ENCODE peak calls at places on chromosomes 3 and 15, in ten cellular contexts. W is naive thymus-derived CD4-positive, alpha-beta T cell; T is kidney tubule cell; F is ovary; A is NCI-H446 treated with DMSO at 0.1 percent for 48 hours; K is dorsolateral prefrontal cortex; S is activated T-cell treated with anti-CD3 and anti-CD28 coated beads, Interleukin-2, amount 50 U/mL, for 72 hours; O is pons; B is stimulated activated naive CD4-positive, alpha-beta T cell; N is amygdala. D is an unnamed sample.

GRCh38 chr3:139110072-139110830 is 65.6 kb upstream of the PRR23C start:
- DNase-seq in W (no peak), T (no peak), F (no peak), A (peak), K (no peak), S (no peak), O (peak), B (no peak), N (no peak), D (no peak)

GRCh38 chr3:99789322-99789721 is 28.3 kb upstream of the CMSS1 start:
- DNase-seq in W (no peak), T (peak), F (no peak), A (no peak), K (peak), S (peak), O (peak), B (no peak), N (no peak), D (peak)

GRCh38 chr3:142976621-142977398 is 13.3 kb upstream of the PAQR9 start:
- DNase-seq in W (no peak), T (peak), F (peak), A (peak), K (peak), S (no peak), O (peak), B (no peak), N (no peak), D (peak)

GRCh38 chr3:120147072-120147871 is 53.0 kb upstream of the GSK3B start:
- DNase-seq in W (peak), T (no peak), F (no peak), A (no peak), K (no peak), S (peak), O (peak), B (peak), N (no peak), D (no peak)

GRCh38 chr3:100911956-100912355 is 81.3 kb downstream of the ABI3BP start:
- DNase-seq in W (no peak), T (no peak), F (no peak), A (no peak), K (no peak), S (no peak), O (no peak), B (no peak), N (no peak), D (no peak)

GRCh38 chr3:61381745-61382392 is 130.6 kb upstream of the FHIT start:
- DNase-seq in W (peak), T (peak), F (no peak), A (no peak), K (no peak), S (peak), O (peak), B (no peak), N (no peak), D (peak)

GRCh38 chr15:90836296-90836871 is 32.0 kb upstream of the FURIN start:
- DNase-seq in W (no peak), T (no peak), F (no peak), A (no peak), K (no peak), S (no peak), O (no peak), B (no peak), N (no peak), D (no peak)

GRCh38 chr3:171874251-171874679 is 31.1 kb downstream of the TMEM212 start:
- DNase-seq in W (no peak), T (peak), F (no peak), A (no peak), K (no peak), S (no peak), O (no peak), B (no peak), N (no peak), D (peak)

GRCh38 chr3:84547971-84548970 is 410.5 kb upstream of the CADM2 start:
- DNase-seq in W (no peak), T (peak), F (no peak), A (peak), K (no peak), S (no peak), O (peak), B (no peak), N (no peak), D (peak)

GRCh38 chr3:146374146-146374545 is 95.2 kb downstream of the PLSCR2 start:
- DNase-seq in W (no peak), T (no peak), F (no peak), A (no peak), K (no peak), S (no peak), O (no peak), B (no peak), N (no peak), D (no peak)

GRCh38 chr3:157129782-157130137 is 30.2 kb downstream of the CCNL1 start:
- DNase-seq in W (no peak), T (peak), F (no peak), A (no peak), K (peak), S (peak), O (peak), B (no peak), N (no peak), D (no peak)

GRCh38 chr15:39969871-39970270 is 36.0 kb downstream of the EIF2AK4 start:
- DNase-seq in W (no peak), T (peak), F (no peak), A (no peak), K (peak), S (peak), O (no peak), B (no peak), N (no peak), D (peak)

GRCh38 chr3:105827959-105828358 is 40.9 kb downstream of the CBLB start:
- DNase-seq in W (no peak), T (peak), F (peak), A (no peak), K (no peak), S (peak), O (peak), B (no peak), N (no peak), D (peak)

GRCh38 chr3:181956122-181956521 is 244.4 kb downstream of the SOX2 start:
- DNase-seq in W (no peak), T (no peak), F (no peak), A (no peak), K (no peak), S (no peak), O (no peak), B (no peak), N (no peak), D (no peak)

GRCh38 chr3:37171144-37171543 is 3.2 kb downstream of the LRRFIP2 start:
- DNase-seq in W (no peak), T (no peak), F (no peak), A (no peak), K (no peak), S (no peak), O (no peak), B (no peak), N (no peak), D (no peak)

GRCh38 chr3:52291508-52292181 is 4.0 kb downstream of the GLYCTK start:
- DNase-seq in W (peak), T (no peak), F (no peak), A (no peak), K (no peak), S (peak), O (no peak), B (no peak), N (no peak), D (peak)

GRCh38 chr3:127961963-127962362 is 46.9 kb downstream of the KBTBD12 start:
- DNase-seq in W (no peak), T (peak), F (no peak), A (no peak), K (no peak), S (no peak), O (no peak), B (no peak), N (no peak), D (peak)

GRCh38 chr15:49435201-49435600 is 12.2 kb downstream of the FGF7 start:
- DNase-seq in W (no peak), T (no peak), F (no peak), A (no peak), K (no peak), S (no peak), O (no peak), B (no peak), N (no peak), D (no peak)

GRCh38 chr3:106534206-106534605 is 665.4 kb upstream of the CBLB start:
- DNase-seq in W (no peak), T (peak), F (no peak), A (no peak), K (no peak), S (peak), O (no peak), B (no peak), N (no peak), D (no peak)

GRCh38 chr3:31275038-31275562 is 257.6 kb upstream of the STT3B start:
- DNase-seq in W (no peak), T (peak), F (peak), A (no peak), K (no peak), S (no peak), O (no peak), B (no peak), N (no peak), D (no peak)

D was measured in ACHN.